ENCODE peak calls at places on chromosome 17, in four cellular contexts. S is mammary epithelial cell; J is cardiac fibroblast; H is CD8-positive, alpha-beta memory T cell. E is an unnamed sample.

GRCh38 chr17:19346351-19347255 is 15.9 kb downstream of the B9D1 start:
- DNase-seq in J (peak; percentile 85), S (peak; percentile 35), H (no peak), E (peak; percentile 81)

GRCh38 chr17:41678411-41678906 is 10.2 kb upstream of the EIF1 start:
- DNase-seq in S (peak; percentile 65), J (peak; percentile 30), H (no peak), E (peak; percentile 29)

GRCh38 chr17:48055531-48056245 is 7.5 kb downstream of the NFE2L1 start:
- DNase-seq in H (no peak), S (peak; percentile 52), J (peak; percentile 69), E (peak; percentile 79)

GRCh38 chr17:51853857-51854256 is 304.7 kb downstream of the CA10 start:
- DNase-seq in J (no peak), S (peak; percentile 28), H (no peak), E (no peak)

GRCh38 chr17:64520359-64520758 is 13.6 kb downstream of the CEP95 start:
- DNase-seq in H (no peak), J (no peak), S (no peak), E (no peak)

GRCh38 chr17:7974638-7975131 is 27.7 kb upstream of the GUCY2D start:
- DNase-seq in S (no peak), H (no peak), J (no peak), E (no peak)

GRCh38 chr17:13182854-13183253 is 165.0 kb upstream of the ELAC2 start:
- DNase-seq in J (no peak), S (no peak), H (no peak), E (no peak)

GRCh38 chr17:20992987-20993862 is 49.6 kb downstream of the USP22 start:
- DNase-seq in J (peak; percentile 89), S (peak; percentile 47), H (peak; percentile 28), E (peak; percentile 83)

GRCh38 chr17:12579245-12579644 is 86.4 kb upstream of the MYOCD start:
- DNase-seq in S (no peak), H (no peak), J (no peak), E (no peak)

GRCh38 chr17:80800775-80801391 is 190.8 kb upstream of the CHMP6 start:
- DNase-seq in J (no peak), S (no peak), H (no peak), E (no peak)

GRCh38 chr17:77117415-77117814 is 23.4 kb upstream of the SEC14L1 start:
- DNase-seq in S (no peak), J (peak; percentile 58), H (no peak), E (no peak)

GRCh38 chr17:75260679-75261335 is 599 bp downstream of the GGA3 start:
- DNase-seq in H (no peak), S (peak; percentile 48), J (no peak), E (no peak)

GRCh38 chr17:9330140-9330902 is 245.3 kb downstream of the STX8 start:
- DNase-seq in H (no peak), S (no peak), J (no peak), E (no peak)

GRCh38 chr17:48603959-48604769 is 622 bp downstream of the HOXB6 start:
- DNase-seq in S (no peak), J (no peak), H (no peak), E (no peak)

GRCh38 chr17:4968166-4968915 is 724 bp upstream of the SPAG7 start:
- DNase-seq in H (no peak), S (no peak), J (no peak), E (no peak)

GRCh38 chr17:82349287-82349701 is 9.8 kb upstream of the TEX19 start:
- DNase-seq in J (peak; percentile 33), H (no peak), S (no peak), E (no peak)

GRCh38 chr17:1966274-1967086 is 58.7 kb downstream of the RTN4RL1 start:
- DNase-seq in J (no peak), H (no peak), S (no peak), E (no peak)

GRCh38 chr17:49629447-49629846 is 48.5 kb downstream of the SPOP start:
- DNase-seq in J (peak; percentile 21), S (no peak), H (no peak), E (no peak)

GRCh38 chr17:75827291-75828050 is 16.7 kb downstream of the UNC13D start:
- DNase-seq in H (peak; percentile 72), S (no peak), J (peak; percentile 70), E (peak; percentile 55)

GRCh38 chr17:68033636-68034451 is 1.7 kb upstream of the KPNA2 start:
- DNase-seq in J (peak; percentile 74), H (no peak), S (no peak), E (peak; percentile 60)

GRCh38 chr17:17928422-17929386 is 43.5 kb downstream of the TOM1L2 start:
- DNase-seq in S (no peak), J (peak; percentile 40), H (no peak), E (no peak)

GRCh38 chr17:40026816-40027613 is 11.8 kb downstream of the CSF3 start:
- DNase-seq in J (peak; percentile 86), H (peak; percentile 63), S (peak; percentile 76), E (peak; percentile 71)

GRCh38 chr17:36849871-36850348 is 87.4 kb upstream of the LHX1 start:
- DNase-seq in J (peak; percentile 72), S (peak; percentile 58), H (no peak), E (peak; percentile 44)